ENCODE peak calls at places on chromosome 6, in five cellular contexts. N, O, M, H and R are unnamed samples.
A peak's percentile ranks its signal among the peaks of the same experiment; 100 is the strongest.

GRCh38 chr6:75727206-75727605 is 21.8 kb upstream of the MYO6 start:
- DNase-seq in O (no peak), H (no peak), N (no peak), M (no peak), R (no peak)

GRCh38 chr6:121142093-121142492 is 192.2 kb downstream of the TBC1D32 start:
- DNase-seq in M (no peak), H (no peak), N (peak; percentile 9), O (no peak), R (no peak)

GRCh38 chr6:88565409-88565811 is 398.0 kb downstream of the RNGTT start:
- DNase-seq in H (no peak), N (no peak), O (no peak), M (no peak), R (no peak)

GRCh38 chr6:148972481-148972880 is 225.7 kb downstream of the UST start:
- DNase-seq in N (no peak), H (no peak), M (peak; percentile 17), O (peak; percentile 46), R (no peak)

GRCh38 chr6:5036309-5036708 is 32.5 kb upstream of the RPP40 start:
- DNase-seq in O (no peak), H (no peak), N (peak; percentile 86), M (no peak), R (no peak)

GRCh38 chr6:82178084-82178758 is 69.3 kb downstream of the IBTK start:
- DNase-seq in M (no peak), H (no peak), O (no peak), N (peak; percentile 72), R (no peak)

GRCh38 chr6:37673436-37673835 is 24.2 kb downstream of the MDGA1 start:
- DNase-seq in N (no peak), M (no peak), O (no peak), H (no peak), R (no peak)

GRCh38 chr6:28898710-28898965 is 25.1 kb downstream of the TRIM27 start:
- DNase-seq in O (no peak), H (no peak), M (no peak), N (no peak), R (no peak)

GRCh38 chr6:41021832-41022231 is 17.2 kb downstream of the UNC5CL start:
- DNase-seq in H (peak; percentile 34), M (no peak), O (no peak), N (peak; percentile 65), R (peak; percentile 73)

GRCh38 chr6:163814494-163815364 is 400.2 kb downstream of the QKI start:
- DNase-seq in M (no peak), N (peak; percentile 87), H (no peak), O (no peak), R (no peak)

GRCh38 chr6:131164506-131164905 is 29.2 kb downstream of the AKAP7 start:
- DNase-seq in H (no peak), O (no peak), N (peak; percentile 62), M (no peak), R (no peak)

GRCh38 chr6:165663736-165664552 is 903 bp upstream of the PDE10A start:
- DNase-seq in M (no peak), N (peak; percentile 16), O (no peak), H (peak; percentile 52), R (no peak)

GRCh38 chr6:151413372-151414145 is 22.2 kb upstream of the ZBTB2 start:
- DNase-seq in M (peak; percentile 63), N (no peak), O (no peak), H (no peak), R (no peak)

GRCh38 chr6:134436281-134436815 is 118.4 kb upstream of the SGK1 start:
- DNase-seq in M (no peak), H (no peak), O (no peak), N (peak; percentile 98), R (peak; percentile 84)